ENCODE peak calls at places on chromosomes 3 and 15, in ten cellular contexts. K is NCI-H460, V is T-helper 9 cell, J is ovary, I is Right ventricle myocardium superior, E is HEK293T, W is RPMI8226, L is GM06990, Q is stromal cell of bone marrow, Z is LoVo. O is an unnamed sample.

GRCh38 chr15:39919740-39920509 is at the start of gene GPR176:
- DNase-seq in I (peak), L (peak), W (peak), K (no peak), E (peak), V (peak), Q (peak), J (peak), Z (no peak), O (no peak)

GRCh38 chr3:180189310-180189648 is 152.5 kb upstream of the PEX5L start:
- DNase-seq in I (no peak), L (no peak), Q (no peak), V (no peak), E (no peak), J (no peak), Z (no peak), W (no peak), K (no peak), O (no peak)

GRCh38 chr3:63863150-63864007 is at the start of the genes ATXN7 and THOC7:
- DNase-seq in V (peak), I (peak), L (peak), E (peak), J (peak), Q (peak), K (peak), W (peak), Z (peak), O (peak)

GRCh38 chr3:55000546-55000945 is 72.7 kb upstream of the LRTM1 start:
- DNase-seq in J (no peak), V (no peak), Q (peak), W (no peak), K (no peak), E (no peak), I (no peak), L (no peak), Z (no peak), O (no peak)

GRCh38 chr3:127730666-127731294 is 58.0 kb downstream of the ABTB1 start:
- DNase-seq in W (no peak), I (no peak), V (no peak), K (no peak), E (no peak), Z (no peak), L (no peak), J (no peak), Q (no peak), O (no peak)

GRCh38 chr3:186806173-186807055 is at the start of gene RFC4:
- DNase-seq in E (peak), I (peak), Q (no peak), L (peak), W (peak), J (peak), V (peak), Z (peak), K (no peak), O (peak)

GRCh38 chr3:174329321-174329720 is 529.8 kb upstream of the NAALADL2 start:
- DNase-seq in K (no peak), W (no peak), Z (no peak), I (no peak), E (no peak), Q (no peak), V (no peak), J (no peak), L (no peak), O (no peak)

GRCh38 chr3:165523801-165524200 is 313.4 kb downstream of the BCHE start:
- DNase-seq in I (no peak), W (no peak), L (no peak), Q (no peak), K (no peak), E (no peak), V (no peak), Z (no peak), J (no peak), O (no peak)

GRCh38 chr3:73718326-73719110 is 93.8 kb upstream of the PDZRN3 start:
- DNase-seq in Q (no peak), V (no peak), Z (no peak), K (no peak), E (no peak), J (no peak), W (no peak), I (no peak), L (no peak), O (no peak)

GRCh38 chr3:122560680-122561079 is 3.4 kb downstream of the PARP9 start:
- DNase-seq in J (no peak), E (peak), V (peak), K (peak), W (peak), I (no peak), L (peak), Z (peak), Q (peak), O (no peak)

GRCh38 chr3:105791919-105792786 is 76.7 kb downstream of the CBLB start:
- DNase-seq in I (peak), L (no peak), J (peak), E (no peak), W (no peak), Q (peak), Z (no peak), V (no peak), K (peak), O (no peak)

GRCh38 chr3:141237701-141238521 is 6.3 kb downstream of the PXYLP1 start:
- DNase-seq in K (no peak), E (no peak), I (peak), Z (no peak), J (no peak), V (no peak), W (no peak), L (no peak), Q (no peak), O (no peak)

GRCh38 chr15:96337991-96338771 is 7.7 kb downstream of the NR2F2 start:
- DNase-seq in K (no peak), Q (no peak), J (no peak), L (no peak), I (no peak), E (no peak), Z (no peak), W (no peak), V (no peak), O (no peak)

GRCh38 chr15:23645379-23646164 is 2.1 kb downstream of the MAGEL2 start:
- DNase-seq in Q (no peak), W (no peak), V (no peak), E (no peak), I (no peak), K (no peak), L (no peak), Z (no peak), J (no peak), O (no peak)

GRCh38 chr3:132788299-132788698 is 66.1 kb upstream of the NPHP3 start:
- DNase-seq in E (no peak), Z (peak), K (peak), Q (peak), V (no peak), L (no peak), I (no peak), J (no peak), W (no peak), O (peak)

GRCh38 chr15:50065264-50065663 is 53.8 kb downstream of the ATP8B4 start:
- DNase-seq in K (no peak), L (no peak), W (no peak), E (no peak), Z (no peak), Q (peak), V (no peak), J (no peak), I (no peak), O (no peak)

GRCh38 chr3:187520027-187520945 is 149.9 kb downstream of the SST start:
- DNase-seq in E (no peak), K (no peak), Z (no peak), I (peak), L (no peak), Q (no peak), J (peak), W (no peak), V (no peak), O (no peak)

GRCh38 chr3:30996467-30996866 is 102.0 kb upstream of the GADL1 start:
- DNase-seq in W (no peak), Z (no peak), K (no peak), J (no peak), I (no peak), E (no peak), Q (no peak), V (no peak), L (no peak), O (no peak)

GRCh38 chr3:42803800-42804112 is 534 bp downstream of the HIGD1A start:
- DNase-seq in V (peak), E (peak), W (peak), L (no peak), Q (no peak), J (peak), I (peak), Z (peak), K (no peak), O (no peak)

GRCh38 chr3:143529018-143529478 is 319.2 kb downstream of the SLC9A9 start:
- DNase-seq in Q (peak), L (no peak), W (no peak), E (no peak), I (peak), K (no peak), V (no peak), Z (no peak), J (no peak), O (no peak)

GRCh38 chr3:66885326-66886000 is 112.6 kb upstream of the KBTBD8 start:
- DNase-seq in V (no peak), Z (peak), J (no peak), K (peak), E (no peak), L (no peak), W (no peak), Q (peak), I (no peak), O (no peak)

GRCh38 chr3:141796436-141797166 is 33.4 kb downstream of the GRK7 start:
- DNase-seq in I (no peak), K (no peak), V (peak), J (no peak), L (peak), E (no peak), W (peak), Q (no peak), Z (no peak), O (no peak)

GRCh38 chr3:100041328-100041749 is 73.0 kb downstream of the FILIP1L start:
- DNase-seq in E (no peak), W (no peak), Z (peak), V (no peak), L (no peak), J (no peak), Q (peak), I (no peak), K (no peak), O (no peak)

GRCh38 chr3:152400912-152401311 is 132.2 kb downstream of the MBNL1 start:
- DNase-seq in E (no peak), Q (peak), J (no peak), L (no peak), Z (no peak), V (no peak), W (no peak), K (no peak), I (no peak), O (no peak)

GRCh38 chr15:64464271-64465005 is 4.1 kb downstream of the ZNF609 start:
- DNase-seq in E (no peak), K (no peak), Z (no peak), L (no peak), Q (peak), W (peak), V (no peak), J (no peak), I (no peak), O (peak)

GRCh38 chr3:117036259-117036799 is 326.8 kb downstream of the TUSC7 start:
- DNase-seq in Q (peak), K (no peak), Z (no peak), I (no peak), E (no peak), L (no peak), W (peak), J (no peak), V (no peak), O (no peak)

GRCh38 chr3:22691407-22691806 is 511.7 kb upstream of the UBE2E2 start:
- DNase-seq in Q (no peak), V (no peak), I (no peak), L (no peak), K (no peak), E (no peak), W (no peak), J (no peak), Z (no peak), O (no peak)

GRCh38 chr3:122996038-122996580 is 31.5 kb downstream of the SEMA5B start:
- DNase-seq in J (peak), K (no peak), Z (no peak), Q (no peak), I (no peak), V (no peak), E (no peak), W (no peak), L (no peak), O (no peak)

GRCh38 chr3:120488296-120488695 is 37.5 kb upstream of the FSTL1 start:
- DNase-seq in W (no peak), E (no peak), V (no peak), L (no peak), Q (no peak), J (no peak), Z (no peak), I (no peak), K (no peak), O (no peak)

GRCh38 chr3:13164893-13165492 is 91.8 kb upstream of the IQSEC1 start:
- DNase-seq in L (no peak), J (no peak), K (no peak), I (no peak), W (no peak), Q (no peak), V (no peak), Z (no peak), E (no peak), O (no peak)

GRCh38 chr3:120615863-120616599 is 19.9 kb downstream of the NDUFB4 start:
- DNase-seq in Z (no peak), J (no peak), W (no peak), K (no peak), V (no peak), E (no peak), Q (peak), L (no peak), I (peak), O (no peak)

GRCh38 chr3:11201246-11202024 is 47.1 kb downstream of the HRH1 start:
- DNase-seq in V (no peak), E (no peak), Q (no peak), K (no peak), J (no peak), I (no peak), Z (peak), L (no peak), W (no peak), O (no peak)

GRCh38 chr3:53062905-53063304 is 17.0 kb upstream of the SFMBT1 start:
- DNase-seq in Q (no peak), V (no peak), J (no peak), K (no peak), Z (no peak), I (no peak), L (no peak), W (no peak), E (no peak), O (no peak)

GRCh38 chr3:191235331-191236314 is 36.6 kb downstream of the OSTN start:
- DNase-seq in E (no peak), K (no peak), Z (no peak), V (no peak), W (peak), Q (no peak), I (no peak), J (no peak), L (peak), O (no peak)

GRCh38 chr15:99425666-99426301 is 140.0 kb upstream of the MEF2A start:
- DNase-seq in E (no peak), K (no peak), L (no peak), Q (no peak), W (no peak), J (peak), Z (no peak), V (no peak), I (peak), O (no peak)

GRCh38 chr3:71132995-71133730 is 450.4 kb downstream of the FOXP1 start:
- DNase-seq in E (no peak), W (no peak), Q (no peak), L (no peak), K (no peak), I (no peak), J (no peak), Z (no peak), V (no peak), O (peak)